ENCODE peak calls at places on chromosomes 11 and 22, in seven cellular contexts. E is nephron progenitor cell; I is stimulated activated CD4-positive, alpha-beta T cell treated with anti-CD3 and anti-CD28 coated beads, Interleukin-1b, Interleukin-23, amount 100 ng/mL, for 1 hour; J is ELF-1; S is EL; X is hippocampal formation; O is right atrium auricular region. D is an unnamed sample.

GRCh38 chr11:35932641-35933571 is 11.0 kb upstream of the LDLRAD3 start:
- DNase-seq in O (no peak), X (no peak), I (no peak), S (peak), J (no peak), E (no peak), D (no peak)

GRCh38 chr11:93984205-93984586 is 37.0 kb upstream of the HEPHL1 start:
- DNase-seq in X (no peak), E (no peak), I (no peak), O (no peak), S (no peak), J (no peak), D (no peak)

GRCh38 chr11:126156814-126157213 is 54.6 kb downstream of the RPUSD4 start:
- DNase-seq in I (no peak), O (no peak), J (no peak), S (no peak), X (no peak), E (no peak), D (no peak)

GRCh38 chr22:48931452-48931851 is 896.2 kb downstream of the BRD1 start:
- DNase-seq in S (no peak), O (peak), J (no peak), E (no peak), I (no peak), X (no peak), D (no peak)

GRCh38 chr22:27170491-27170890 is 513.1 kb downstream of the MIAT start:
- DNase-seq in X (no peak), J (no peak), E (peak), S (peak), I (no peak), O (no peak), D (no peak)

GRCh38 chr11:117851852-117852251 is 24.6 kb downstream of the FXYD6 start:
- DNase-seq in I (no peak), J (no peak), O (peak), X (no peak), S (no peak), E (no peak), D (no peak)

GRCh38 chr11:15770798-15771414 is 585.4 kb downstream of the SOX6 start:
- DNase-seq in S (peak), E (peak), I (no peak), O (no peak), J (peak), X (no peak), D (no peak)

GRCh38 chr22:42933783-42934144 is 76.7 kb upstream of the ARFGAP3 start:
- DNase-seq in E (no peak), X (no peak), O (no peak), J (no peak), I (no peak), S (peak), D (peak)

GRCh38 chr11:119365071-119365591 is 16.4 kb downstream of the USP2 start:
- DNase-seq in I (no peak), J (no peak), X (no peak), E (no peak), O (no peak), S (no peak), D (no peak)

GRCh38 chr11:60899021-60899936 is 7.1 kb downstream of the PRPF19 start:
- DNase-seq in O (no peak), S (peak), X (no peak), I (no peak), E (peak), J (peak), D (peak)

GRCh38 chr11:60169264-60169915 is 13.5 kb downstream of the MS4A6A start:
- DNase-seq in E (peak), S (peak), I (no peak), J (peak), O (no peak), X (no peak), D (no peak)

GRCh38 chr11:45885274-45885920 is at the start of gene MAPK8IP1:
- DNase-seq in I (peak), S (peak), X (peak), J (peak), O (no peak), E (peak), D (peak)

GRCh38 chr11:128525411-128526243 is 61.7 kb downstream of the ETS1 start:
- DNase-seq in J (no peak), S (peak), X (no peak), O (no peak), E (no peak), I (no peak), D (no peak)

GRCh38 chr11:1826552-1827094 is 8.2 kb upstream of the SYT8 start:
- DNase-seq in O (no peak), I (no peak), S (peak), X (no peak), J (no peak), E (no peak), D (no peak)

GRCh38 chr22:30602049-30602448 is 4.9 kb upstream of the TCN2 start:
- DNase-seq in X (no peak), I (no peak), J (peak), E (no peak), S (peak), O (no peak), D (no peak)

GRCh38 chr11:69718912-69719311 is 15.1 kb upstream of the FGF19 start:
- DNase-seq in X (no peak), I (no peak), J (no peak), S (no peak), O (no peak), E (no peak), D (no peak)

GRCh38 chr11:94740083-94740974 is 27.8 kb upstream of the AMOTL1 start:
- DNase-seq in S (peak), O (no peak), I (no peak), X (peak), J (peak), E (peak), D (no peak)

GRCh38 chr11:108592591-108593213 is 866 bp downstream of the EXPH5 start:
- DNase-seq in X (peak), J (no peak), S (peak), I (no peak), E (peak), O (no peak), D (peak)

GRCh38 chr22:24155597-24156145 is 25.6 kb upstream of the SUSD2 start:
- DNase-seq in X (peak), E (peak), J (peak), O (peak), S (peak), I (no peak), D (peak)

GRCh38 chr11:100619484-100619883 is 67.6 kb upstream of the ARHGAP42 start:
- DNase-seq in I (no peak), X (no peak), J (no peak), E (no peak), S (peak), O (no peak), D (no peak)

GRCh38 chr11:69041516-69041915 is 7.2 kb upstream of the TPCN2 start:
- DNase-seq in O (no peak), I (no peak), J (no peak), E (no peak), X (no peak), S (no peak), D (no peak)

GRCh38 chr11:63999349-64000025 is 13.2 kb downstream of the OTUB1 start:
- DNase-seq in I (no peak), O (no peak), S (peak), X (no peak), J (peak), E (peak), D (no peak)

GRCh38 chr11:78229106-78229505 is 40.4 kb downstream of the USP35 start:
- DNase-seq in X (no peak), S (no peak), O (peak), J (no peak), E (no peak), I (no peak), D (no peak)